ENCODE peak calls at places on chromosomes 3 and 15, in nine cellular contexts. Z, M, F, P, N, B, H, I and V are unnamed samples.

GRCh38 chr3:138289701-138290100 is 40.0 kb downstream of the NME9 start:
- DNase-seq in I (no peak), Z (no peak), N (no peak), F (no peak), M (no peak), B (no peak), H (no peak), P (no peak), V (no peak)

GRCh38 chr15:67100124-67100791 is 34.9 kb downstream of the SMAD3 start:
- DNase-seq in P (no peak), F (no peak), B (no peak), I (no peak), H (no peak), M (no peak), Z (no peak), N (no peak), V (no peak)

GRCh38 chr15:48811325-48811938 is 563 bp upstream of the CEP152 start:
- DNase-seq in N (no peak), Z (no peak), M (no peak), H (no peak), F (no peak), P (no peak), B (no peak), I (no peak), V (no peak)

GRCh38 chr15:73763893-73764292 is 10.7 kb upstream of the INSYN1 start:
- DNase-seq in Z (peak), M (no peak), F (no peak), B (peak), N (no peak), I (no peak), H (no peak), P (no peak), V (no peak)

GRCh38 chr3:9230596-9230995 is 18.9 kb downstream of the SRGAP3 start:
- DNase-seq in B (peak), M (no peak), I (no peak), Z (no peak), N (no peak), H (no peak), F (no peak), P (no peak), V (no peak)

GRCh38 chr3:36918050-36918449 is 26.8 kb downstream of the TRANK1 start:
- DNase-seq in F (no peak), N (no peak), P (no peak), M (no peak), H (no peak), I (no peak), Z (no peak), B (no peak), V (no peak)

GRCh38 chr15:39304201-39304841 is 276.6 kb upstream of the THBS1 start:
- DNase-seq in P (no peak), Z (no peak), B (no peak), I (no peak), H (no peak), F (no peak), N (no peak), M (no peak), V (no peak)

GRCh38 chr3:31170932-31171670 is 276.6 kb upstream of the GADL1 start:
- DNase-seq in N (no peak), M (no peak), P (no peak), H (no peak), B (no peak), F (no peak), I (no peak), Z (no peak), V (no peak)

GRCh38 chr3:10319804-10320203 is 1.1 kb downstream of the SEC13 start:
- DNase-seq in M (no peak), B (no peak), F (no peak), I (no peak), Z (no peak), N (no peak), H (no peak), P (no peak), V (no peak)

GRCh38 chr3:184466413-184466960 is 86.6 kb downstream of the CHRD start:
- DNase-seq in N (no peak), P (no peak), B (peak), H (no peak), I (no peak), Z (peak), M (no peak), F (no peak), V (peak)

GRCh38 chr3:171181907-171182690 is 155.6 kb upstream of the SLC2A2 start:
- DNase-seq in H (no peak), B (no peak), M (no peak), Z (no peak), I (no peak), P (no peak), N (no peak), F (no peak), V (no peak)

GRCh38 chr3:184651945-184652344 is 59.9 kb downstream of the MAGEF1 start:
- DNase-seq in M (peak), H (no peak), F (no peak), I (no peak), N (no peak), Z (no peak), P (peak), B (no peak), V (no peak)

GRCh38 chr3:61631108-61631769 is 69.9 kb downstream of the PTPRG start:
- DNase-seq in Z (no peak), M (no peak), H (no peak), P (no peak), N (no peak), B (no peak), F (no peak), I (no peak), V (no peak)

GRCh38 chr15:83595191-83595590 is 58.7 kb upstream of the ADAMTSL3 start:
- DNase-seq in M (no peak), H (no peak), P (no peak), I (no peak), N (no peak), B (no peak), Z (no peak), F (no peak), V (no peak)

GRCh38 chr15:88987951-88988671 is 74.9 kb upstream of the MFGE8 start:
- DNase-seq in B (no peak), P (no peak), Z (no peak), I (no peak), F (no peak), M (no peak), H (no peak), N (no peak), V (peak)

GRCh38 chr15:101469520-101470288 is 19.8 kb downstream of the PCSK6 start:
- DNase-seq in I (no peak), M (no peak), H (no peak), P (no peak), Z (no peak), F (no peak), N (no peak), B (peak), V (no peak)

GRCh38 chr3:126352476-126353454 is 4.4 kb downstream of the KLF15 start:
- DNase-seq in N (no peak), H (no peak), P (no peak), B (peak), I (no peak), Z (peak), M (no peak), F (peak), V (no peak)

DNA sequence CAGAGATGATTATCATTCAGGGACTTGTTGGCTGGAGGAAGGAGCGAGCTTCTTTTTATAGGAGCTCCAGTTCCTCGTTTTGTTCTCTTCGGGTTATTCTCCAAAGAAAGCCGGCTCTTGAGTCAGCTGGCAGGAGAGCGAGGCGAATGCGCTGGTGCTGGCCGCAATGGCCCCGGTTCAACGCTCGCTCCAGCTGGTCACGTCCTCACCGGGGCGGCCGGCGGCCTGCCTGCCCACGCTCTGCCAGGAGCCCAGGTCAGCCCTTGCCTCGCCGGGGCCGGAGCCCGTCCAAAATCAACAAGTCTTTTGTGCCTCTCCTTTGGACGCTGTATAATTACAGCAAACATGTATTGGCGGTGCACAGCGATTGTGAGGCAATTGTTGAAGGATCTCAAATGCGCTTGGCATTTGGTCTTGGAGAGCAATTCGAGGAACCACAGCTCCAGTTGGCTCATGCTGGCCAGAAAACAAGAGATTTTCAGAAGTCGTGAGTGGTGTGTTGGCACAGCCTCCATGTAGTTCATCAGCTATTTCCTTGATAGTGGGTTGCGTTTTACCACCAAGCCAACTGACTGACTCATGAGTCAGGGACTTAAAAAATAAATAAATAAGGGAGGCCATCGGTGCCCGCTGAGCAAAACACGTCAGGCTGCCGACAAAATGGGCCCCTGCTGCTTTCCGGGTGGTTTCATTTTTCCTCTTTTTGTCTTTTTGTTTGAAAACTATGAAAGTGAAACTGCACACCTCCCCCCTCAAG is 288.5 kb downstream of the UACA start:
- DNase-seq in M (peak), F (no peak), P (peak), B (no peak), N (peak), I (peak), H (no peak), Z (peak), V (no peak)
- TF ChIP-seq POLR2A in M (no peak), F (no peak), P (no peak), B (no peak), N (no peak), I (no peak), H (no peak), Z (no peak), V (no peak)

GRCh38 chr3:38117163-38117716 is 19.7 kb downstream of the ACAA1 start:
- DNase-seq in N (peak), P (peak), M (peak), H (no peak), I (no peak), F (no peak), Z (peak), B (no peak), V (no peak)

GRCh38 chr3:38119248-38119544 is 17.7 kb downstream of the ACAA1 start:
- DNase-seq in I (no peak), N (no peak), Z (no peak), P (no peak), F (no peak), H (no peak), B (no peak), M (no peak), V (no peak)

GRCh38 chr3:38116471-38117162 is 20.3 kb downstream of the ACAA1 start:
- DNase-seq in P (no peak), B (no peak), Z (no peak), N (no peak), F (peak), H (no peak), I (no peak), M (no peak), V (no peak)

GRCh38 chr3:38118421-38119247 is 18.3 kb downstream of the ACAA1 start:
- DNase-seq in N (no peak), P (no peak), I (no peak), H (no peak), Z (no peak), M (no peak), B (no peak), F (no peak), V (no peak)

DNA sequence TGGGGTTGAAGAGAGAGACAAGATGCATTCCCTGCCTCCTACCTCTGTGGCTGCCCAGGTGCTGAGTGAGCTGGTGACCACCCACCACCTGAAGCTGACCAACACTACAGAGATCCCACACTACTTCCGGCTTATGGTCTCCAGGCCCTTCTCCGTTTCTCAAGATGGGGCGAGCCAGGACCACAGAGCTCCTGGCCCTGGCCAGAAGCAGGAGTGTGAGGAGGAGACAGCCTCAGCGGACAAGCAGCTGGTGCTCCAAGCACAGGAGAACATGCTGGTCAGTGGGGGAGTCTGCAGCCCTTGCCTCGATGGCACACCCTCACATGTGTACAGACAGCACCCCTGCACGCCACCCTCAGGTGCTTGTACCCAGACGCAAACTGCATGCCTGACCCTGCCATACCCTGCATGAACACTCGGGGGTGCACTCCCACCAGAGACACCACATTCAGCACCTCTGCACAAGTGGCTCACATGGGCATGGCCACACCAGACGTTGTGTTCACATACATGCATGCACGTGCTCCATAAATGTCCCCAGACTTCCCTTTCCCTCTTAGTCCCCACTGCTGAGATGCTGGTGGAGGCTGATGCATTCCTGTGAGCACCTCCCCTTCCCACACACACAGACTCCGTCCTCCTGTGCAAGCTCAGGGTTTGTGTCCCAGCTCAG is 19.0 kb downstream of the ACAA1 start:
- DNase-seq in B (no peak), M (peak), I (peak), Z (no peak), F (no peak), H (peak), N (peak), P (peak), V (peak)
- TF ChIP-seq POLR2A in B (no peak), M (no peak), I (no peak), Z (no peak), F (no peak), H (no peak), N (no peak), P (no peak), V (no peak)

GRCh38 chr3:119579366-119580147 is at the start of gene ADPRH:
- DNase-seq in M (peak), N (peak), H (peak), B (peak), I (peak), Z (peak), P (peak), F (peak), V (peak)
- TF ChIP-seq POLR2A in M (no peak), N (no peak), H (peak), B (no peak), I (peak), Z (peak), P (no peak), F (no peak), V (no peak)

DNA sequence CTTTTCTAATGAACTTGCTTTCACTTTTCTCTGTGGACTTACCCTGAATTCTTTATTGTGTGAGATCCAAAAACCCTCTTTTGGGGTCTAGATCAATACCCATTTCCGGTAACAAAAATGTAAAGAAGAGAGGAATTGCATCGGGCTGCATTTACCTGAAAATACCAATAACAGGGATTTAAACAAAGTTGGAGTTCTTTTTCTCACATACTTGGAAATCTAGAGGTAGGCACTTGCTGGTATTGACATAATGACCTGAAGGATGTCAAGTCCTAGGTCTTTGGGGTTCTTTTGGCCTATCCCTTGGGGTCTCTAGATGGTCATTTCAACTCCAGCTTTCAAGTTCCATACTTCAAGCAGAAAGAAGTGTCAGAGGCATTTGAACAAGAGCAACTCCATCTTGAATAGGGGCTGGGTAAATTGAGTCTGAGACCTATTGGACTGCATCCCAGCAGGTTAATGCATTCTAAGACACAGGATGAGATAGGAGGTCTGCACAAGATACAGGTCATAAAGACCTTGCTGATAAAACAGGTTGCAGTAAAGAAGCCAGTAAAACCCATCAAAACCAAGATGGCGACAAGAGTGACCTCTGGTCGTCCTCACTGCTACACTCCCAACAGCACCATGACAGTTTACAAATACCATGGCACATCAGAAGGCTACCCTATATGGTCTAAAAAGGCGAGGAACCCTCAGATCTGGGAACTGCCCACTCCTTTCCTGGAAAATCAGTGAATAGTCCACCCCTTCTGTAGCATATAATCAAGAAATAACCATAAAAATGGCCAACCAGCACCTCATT is 50.8 kb upstream of the ZNF280D start:
- DNase-seq in F (no peak), B (no peak), P (no peak), H (no peak), N (no peak), I (no peak), Z (no peak), M (no peak), V (no peak)
- TF ChIP-seq POLR2A in F (no peak), B (no peak), P (no peak), H (no peak), N (no peak), I (no peak), Z (no peak), M (no peak), V (no peak)

DNA sequence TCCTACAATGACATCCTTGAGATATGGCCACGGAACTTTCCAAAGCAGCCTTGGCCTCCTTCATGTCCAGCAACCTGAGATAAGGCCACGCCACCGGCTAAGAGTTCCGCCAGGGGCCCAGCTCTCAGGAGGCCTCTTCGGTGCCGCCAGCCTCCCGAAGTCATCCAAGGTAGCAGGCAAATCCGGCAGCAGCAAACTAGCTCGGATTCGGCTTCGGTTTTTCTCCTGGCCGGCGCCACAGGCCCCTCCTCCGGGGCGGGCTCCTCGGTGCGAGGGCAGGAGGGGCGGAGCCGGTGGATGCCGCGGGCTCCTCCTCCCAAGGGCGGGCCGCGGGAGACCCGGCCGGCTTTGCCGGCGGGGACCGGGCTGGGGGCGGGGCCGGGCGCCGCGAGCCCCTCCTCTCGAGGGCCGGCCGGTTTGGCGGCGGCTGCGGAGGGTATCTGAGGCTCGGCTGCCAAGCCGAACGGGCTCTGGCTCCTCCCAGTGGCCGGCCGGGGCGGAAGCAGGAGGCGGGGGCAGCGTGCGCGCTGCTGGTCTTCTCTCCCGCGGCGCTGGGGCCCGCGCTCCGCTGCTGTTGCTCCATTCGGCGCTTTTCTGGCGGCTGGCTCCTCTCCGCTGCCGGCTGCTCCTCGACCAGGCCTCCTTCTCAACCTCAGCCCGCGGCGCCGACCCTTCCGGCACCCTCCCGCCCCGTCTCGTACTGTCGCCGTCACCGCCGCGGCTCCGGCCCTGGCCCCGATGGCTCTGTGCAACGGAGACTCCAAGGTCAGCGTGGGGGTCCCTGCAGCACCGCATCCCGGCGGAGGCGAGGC is at the start of gene GMPS:
- DNase-seq in Z (peak), B (peak), F (peak), M (peak), P (peak), I (peak), N (peak), H (peak), V (peak)
- TF ChIP-seq POLR2A in Z (peak), B (peak), F (no peak), M (no peak), P (no peak), I (peak), N (peak), H (peak), V (peak)

GRCh38 chr3:27560484-27561056 is 76.4 kb upstream of the SLC4A7 start:
- DNase-seq in M (no peak), F (no peak), I (no peak), N (no peak), Z (no peak), B (no peak), P (no peak), H (no peak), V (no peak)

GRCh38 chr3:27559381-27559780 is 75.2 kb upstream of the SLC4A7 start:
- DNase-seq in B (no peak), M (no peak), P (no peak), F (no peak), H (no peak), N (no peak), Z (no peak), I (no peak), V (no peak)

GRCh38 chr3:27561591-27561990 is 77.4 kb upstream of the SLC4A7 start:
- DNase-seq in I (no peak), B (no peak), N (no peak), F (no peak), M (no peak), H (no peak), Z (no peak), P (no peak), V (no peak)

GRCh38 chr3:27557411-27557810 is 73.2 kb upstream of the SLC4A7 start:
- DNase-seq in F (no peak), B (no peak), Z (no peak), M (no peak), H (no peak), P (no peak), N (no peak), I (no peak), V (no peak)

GRCh38 chr3:27559835-27560234 is 75.7 kb upstream of the SLC4A7 start:
- DNase-seq in B (no peak), H (no peak), M (peak), Z (peak), I (no peak), N (no peak), P (no peak), F (no peak), V (no peak)
- TF ChIP-seq POLR2A in B (no peak), H (no peak), M (no peak), Z (no peak), I (no peak), N (no peak), P (no peak), F (no peak), V (no peak)

DNA sequence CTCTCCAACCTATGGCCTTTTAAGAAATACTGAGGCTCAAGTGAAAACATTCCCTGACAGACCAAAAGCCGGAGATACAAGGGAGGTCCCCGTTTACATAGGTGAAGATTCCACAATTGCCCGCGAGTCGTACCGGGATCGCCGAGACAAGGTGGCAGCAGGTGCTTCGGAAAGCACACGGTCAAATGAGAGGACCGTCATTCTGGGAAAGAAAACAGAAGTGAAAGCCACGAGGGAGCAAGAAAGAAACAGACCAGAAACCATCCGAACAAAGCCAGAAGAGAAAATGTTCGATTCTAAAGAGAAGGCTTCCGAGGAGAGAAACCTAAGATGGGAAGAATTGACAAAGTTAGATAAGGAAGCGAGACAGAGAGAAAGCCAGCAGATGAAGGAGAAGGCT is 24.8 kb downstream of the SYNM start:
- DNase-seq in B (no peak), P (no peak), M (no peak), I (no peak), Z (no peak), H (no peak), F (no peak), N (no peak), V (no peak)
- TF ChIP-seq POLR2A in B (no peak), P (no peak), M (no peak), I (no peak), Z (no peak), H (no peak), F (no peak), N (no peak), V (no peak)